ENCODE peak calls at places on chromosomes 2 and 18, in four cellular contexts. S is endothelial cell of umbilical vein, B is astrocyte, O is mammary epithelial cell. T is an unnamed sample.
A peak's percentile ranks its signal among the peaks of the same experiment; 100 is the strongest.

GRCh38 chr2:72723769-72724370 is 102.0 kb downstream of the EXOC6B start:
- DNase-seq in O (no peak), S (no peak), B (no peak), T (no peak)

GRCh38 chr2:101827246-101827645 is 129.7 kb downstream of the MAP4K4 start:
- DNase-seq in O (peak; percentile 87), S (peak; percentile 45), B (peak; percentile 97), T (no peak)

GRCh38 chr2:174634130-174635014 is 36.8 kb upstream of the WIPF1 start:
- DNase-seq in S (peak; percentile 31), O (no peak), B (no peak), T (peak; percentile 64)

GRCh38 chr2:71635798-71636197 is 182.4 kb downstream of the DYSF start:
- DNase-seq in O (no peak), S (no peak), B (no peak), T (no peak)

GRCh38 chr2:173578404-173579092 is 223.9 kb downstream of the CDCA7 start:
- DNase-seq in O (no peak), S (no peak), B (no peak), T (peak; percentile 54)

GRCh38 chr2:52964916-52965530 is 802.6 kb upstream of the CHAC2 start:
- DNase-seq in O (no peak), S (no peak), B (no peak), T (no peak)

GRCh38 chr18:3982541-3982940 is 472.6 kb downstream of the DLGAP1 start:
- DNase-seq in S (no peak), O (peak; percentile 43), B (peak; percentile 54), T (no peak)

GRCh38 chr2:168293766-168294165 is 46.4 kb upstream of the STK39 start:
- DNase-seq in S (no peak), O (no peak), B (no peak), T (no peak)

GRCh38 chr2:30301551-30301950 is 70.2 kb downstream of the LBH start:
- DNase-seq in O (no peak), B (no peak), S (no peak), T (no peak)

GRCh38 chr2:241391892-241392665 is 36.0 kb downstream of the FARP2 start:
- DNase-seq in O (peak; percentile 14), S (peak; percentile 31), B (no peak), T (no peak)

GRCh38 chr18:51655327-51655698 is 457.8 kb upstream of the MEX3C start:
- DNase-seq in S (no peak), B (no peak), O (no peak), T (no peak)

GRCh38 chr2:207766697-207767460 is 2.8 kb downstream of the FZD5 start:
- DNase-seq in O (no peak), B (no peak), S (no peak), T (no peak)

GRCh38 chr2:16726147-16726546 is 60.5 kb upstream of the CYRIA start:
- DNase-seq in S (no peak), B (no peak), O (no peak), T (no peak)

GRCh38 chr2:16725549-16725948 is 59.9 kb upstream of the CYRIA start:
- DNase-seq in O (peak; percentile 30), B (no peak), S (no peak), T (no peak)

GRCh38 chr2:16726577-16726976 is 60.9 kb upstream of the CYRIA start:
- DNase-seq in B (no peak), S (no peak), O (no peak), T (no peak)

GRCh38 chr2:16728742-16729141 is 63.1 kb upstream of the CYRIA start:
- DNase-seq in O (no peak), S (no peak), B (no peak), T (no peak)

GRCh38 chr2:16727256-16727655 is 61.6 kb upstream of the CYRIA start:
- DNase-seq in S (peak; percentile 56), B (peak; percentile 6), O (no peak), T (no peak)
- TF ChIP-seq CTCF in S (peak; percentile 10), B (no peak), O (no peak), T (no peak)

DNA sequence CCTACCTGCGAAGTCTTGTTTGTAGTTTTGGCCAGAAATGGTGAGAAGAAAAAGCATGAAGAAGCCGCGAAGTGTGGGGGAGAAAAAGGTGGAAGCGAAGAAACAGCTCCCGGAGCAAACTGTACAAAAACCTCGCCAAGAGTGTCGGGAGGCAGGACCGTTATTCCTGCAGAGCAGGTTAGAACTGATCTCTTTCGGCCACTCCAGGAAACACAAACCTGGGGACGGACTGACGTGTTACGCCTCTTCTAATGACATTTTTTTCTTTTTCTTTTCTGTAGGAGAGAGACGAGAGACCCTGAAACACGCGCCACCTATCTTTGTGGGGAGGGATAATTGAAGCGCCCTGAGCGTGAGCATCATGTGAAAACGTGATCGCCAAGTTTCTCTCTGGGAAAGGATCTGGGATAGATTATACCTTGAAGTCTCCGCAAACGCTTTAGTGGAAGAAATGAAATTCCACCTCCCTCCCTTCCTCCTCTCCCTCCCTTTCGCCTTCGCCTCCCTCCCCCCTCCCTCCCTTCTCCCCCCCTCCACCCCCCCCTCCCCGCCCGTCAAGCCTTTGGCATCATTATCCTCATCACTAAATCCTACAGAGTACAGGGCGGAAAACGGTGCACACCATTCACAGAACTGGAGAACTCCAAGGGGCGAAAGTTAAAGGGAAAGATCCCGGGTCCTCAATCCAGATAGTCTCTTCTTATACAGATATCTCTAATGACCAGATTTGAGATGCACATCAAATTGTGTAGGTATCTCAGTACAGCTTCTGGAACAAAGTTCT is at the start of gene ZEB2:
- DNase-seq in S (peak; percentile 87), O (no peak), B (peak; percentile 59), T (peak; percentile 32)
- H3K9ac ChIP-seq in S (peak within 1 kb of the TSS; percentile 99), O (no peak within 1 kb of the TSS), B (peak within 1 kb of the TSS; percentile 98), T (peak within 1 kb of the TSS; percentile 75)

DNA sequence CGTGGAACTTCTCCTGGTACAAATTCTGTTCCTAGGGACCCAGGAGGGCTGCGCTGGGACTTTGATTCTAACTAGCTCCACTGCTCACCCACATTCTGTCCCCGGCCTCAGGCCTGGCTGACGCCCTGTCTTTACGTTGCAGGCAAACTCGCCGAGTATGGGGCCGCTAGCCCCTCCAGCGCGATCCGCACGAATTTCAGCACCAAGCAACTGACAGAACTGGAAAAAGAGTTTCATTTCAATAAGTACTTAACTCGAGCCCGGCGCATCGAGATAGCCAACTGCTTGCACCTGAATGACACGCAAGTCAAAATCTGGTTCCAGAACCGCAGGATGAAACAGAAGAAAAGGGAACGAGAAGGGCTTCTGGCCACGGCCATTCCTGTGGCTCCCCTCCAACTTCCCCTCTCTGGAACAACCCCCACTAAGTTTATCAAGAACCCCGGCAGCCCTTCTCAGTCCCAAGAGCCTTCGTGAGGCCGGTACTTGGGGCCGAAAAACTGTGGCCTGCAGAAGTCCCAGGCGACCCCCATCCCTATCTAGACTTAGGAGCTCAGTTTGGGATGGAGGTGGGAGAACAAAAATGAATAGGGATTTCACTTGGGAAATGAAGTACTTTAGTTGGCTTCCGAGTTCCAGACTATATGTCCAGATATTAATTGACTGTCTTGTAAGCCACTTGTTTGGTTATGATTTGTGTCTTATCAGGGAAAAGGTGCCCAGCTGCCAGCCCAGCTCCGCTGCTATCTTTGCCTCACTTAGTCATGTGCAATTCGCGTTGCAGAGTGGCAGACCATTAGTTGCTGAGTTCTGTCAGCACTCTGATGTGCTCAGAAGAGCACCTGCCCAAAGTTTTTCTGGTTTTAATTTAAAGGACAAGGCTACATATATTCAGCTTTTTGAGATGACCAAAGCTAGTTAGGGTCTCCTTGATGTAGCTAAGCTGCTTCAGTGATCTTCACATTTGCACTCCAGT is 1.5 kb downstream of the HOXD1 start:
- DNase-seq in S (peak; percentile 31), O (no peak), B (no peak), T (no peak)
- TF ChIP-seq EZH2 in S (no peak), O (peak; percentile 20), B (peak; percentile 15), T (no peak)

GRCh38 chr2:38909872-38910271 is 20.2 kb downstream of the ARHGEF33 start:
- DNase-seq in S (no peak), B (no peak), O (no peak), T (no peak)

GRCh38 chr2:38912619-38913018 is 22.9 kb downstream of the ARHGEF33 start:
- DNase-seq in S (no peak), O (no peak), B (no peak), T (no peak)

GRCh38 chr2:38905251-38905650 is 15.6 kb downstream of the ARHGEF33 start:
- DNase-seq in O (no peak), B (no peak), S (no peak), T (no peak)

GRCh38 chr2:38907743-38908562 is 18.3 kb downstream of the ARHGEF33 start:
- DNase-seq in B (no peak), S (no peak), O (peak; percentile 12), T (no peak)

DNA sequence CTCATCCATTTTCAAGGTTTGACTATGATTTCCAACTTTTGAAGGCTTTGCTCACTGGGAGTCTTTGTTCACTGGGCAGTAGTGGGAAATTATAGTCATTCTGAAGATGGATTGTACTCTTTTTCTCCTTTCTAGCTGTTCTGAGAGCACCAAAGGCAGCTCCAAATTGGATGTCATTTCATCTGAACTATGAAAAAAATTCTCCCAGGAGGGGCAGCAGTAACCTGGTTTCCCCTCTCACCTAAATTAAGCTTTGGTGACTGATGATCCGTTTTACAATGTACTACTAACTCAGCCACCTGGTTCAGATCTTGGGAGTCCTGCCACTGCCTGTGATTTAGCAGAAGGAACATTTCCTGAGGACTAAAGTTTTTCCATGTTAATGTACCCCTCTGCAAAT is 17.6 kb downstream of the ARHGEF33 start:
- DNase-seq in S (no peak), B (no peak), O (no peak), T (no peak)
- TF ChIP-seq CTCF in S (no peak), B (no peak), O (no peak), T (no peak)

GRCh38 chr2:133794114-133794513 is 225.9 kb upstream of the NCKAP5 start:
- DNase-seq in B (no peak), O (no peak), S (no peak), T (no peak)
- H3K9ac ChIP-seq in B (no peak overlapping the region), O (no peak overlapping the region), S (no peak overlapping the region), T (no peak overlapping the region)

DNA sequence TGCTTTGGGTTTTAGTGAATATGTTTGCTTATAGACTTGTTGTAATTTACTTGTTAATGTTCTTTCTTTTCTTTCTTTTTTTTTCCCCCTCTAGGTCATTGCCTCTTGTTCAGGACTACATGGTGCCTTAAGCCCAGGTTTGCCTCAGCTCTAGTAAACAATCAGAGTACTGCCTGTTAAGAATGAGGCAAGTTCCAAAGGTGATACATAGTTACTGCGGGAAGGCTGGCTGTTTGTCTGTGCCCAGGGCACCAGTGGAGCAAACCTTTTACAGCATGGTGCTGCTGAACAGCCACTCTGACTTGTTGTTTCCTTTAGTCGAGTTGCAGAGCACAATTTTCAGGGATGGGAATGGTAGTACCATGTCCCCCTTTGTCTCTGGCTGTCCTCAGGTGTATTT is 517.2 kb downstream of the NYAP2 start:
- DNase-seq in B (no peak), O (no peak), S (no peak), T (no peak)
- TF ChIP-seq EZH2 in B (no peak), O (no peak), S (no peak), T (no peak)

DNA sequence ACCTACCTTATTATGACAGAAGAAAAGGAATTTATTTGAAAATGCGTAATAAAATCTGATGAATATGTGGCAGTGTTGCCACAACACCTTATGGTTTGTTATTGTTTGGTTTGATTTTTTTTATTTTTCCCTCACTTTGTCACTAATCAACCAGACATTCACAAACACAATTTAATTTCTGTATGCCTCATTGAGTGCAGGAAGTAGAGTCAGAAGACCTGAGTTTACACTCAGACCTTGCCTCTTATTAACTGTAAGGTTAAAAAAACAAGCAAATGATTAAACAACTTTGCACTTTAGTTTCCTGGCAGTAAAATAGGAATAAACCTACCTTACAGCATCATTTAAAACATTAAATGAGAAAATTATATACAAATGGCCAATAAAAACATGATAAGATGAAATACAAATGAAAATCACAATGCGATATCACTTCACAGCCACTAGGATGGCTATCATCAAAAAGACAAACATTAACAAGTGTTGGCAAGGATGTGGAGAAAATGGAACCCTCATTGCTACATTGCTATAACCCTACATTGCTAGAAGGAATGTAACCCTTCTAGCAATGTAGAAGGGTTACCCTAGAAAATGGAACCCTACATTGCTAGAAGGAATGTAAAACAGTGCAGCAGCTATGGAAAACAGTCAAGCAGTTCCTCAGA is 3.3 kb downstream of the SESTD1 start:
- DNase-seq in O (no peak), S (no peak), B (no peak), T (no peak)
- TF ChIP-seq CTCF in O (no peak), S (no peak), B (no peak), T (no peak)

GRCh38 chr2:43192939-43193651 is 33.3 kb downstream of the ZFP36L2 start:
- DNase-seq in O (no peak), B (no peak), S (no peak), T (no peak)
- H3K9ac ChIP-seq in O (no peak overlapping the region), B (no peak overlapping the region), S (no peak overlapping the region), T (peak overlapping the region; percentile 46)

T was measured in DND-41.